ENCODE peak calls at places on chromosomes 7 and 10, in seven cellular contexts. R, W, D, L, P, H and S are unnamed samples.

GRCh38 chr10:5581670-5582566 is 57.2 kb downstream of the CALML3 start:
- DNase-seq in R (no peak), W (no peak), D (no peak), L (no peak), P (no peak), H (no peak), S (no peak)

GRCh38 chr10:59724098-59724938 is 14.7 kb upstream of the SLC16A9 start:
- DNase-seq in R (no peak), W (no peak), D (no peak), L (no peak), P (no peak), H (no peak), S (no peak)

GRCh38 chr7:69935107-69935506 is 336.8 kb downstream of the AUTS2 start:
- DNase-seq in R (no peak), W (no peak), D (no peak), L (no peak), P (no peak), H (no peak), S (no peak)

GRCh38 chr7:155818154-155818819 is 6.0 kb upstream of the SHH start:
- DNase-seq in R (no peak), W (no peak), D (no peak), L (no peak), P (no peak), H (no peak), S (no peak)

GRCh38 chr10:95297402-95297801 is 6.6 kb upstream of the PDLIM1 start:
- DNase-seq in R (no peak), W (no peak), D (no peak), L (no peak), P (no peak), H (no peak), S (no peak)

GRCh38 chr10:95287281-95287680 is 3.5 kb downstream of the PDLIM1 start:
- DNase-seq in R (no peak), W (no peak), D (no peak), L (no peak), P (no peak), H (no peak), S (no peak)

GRCh38 chr10:66834802-66835201 is 91.0 kb upstream of the LRRTM3 start:
- DNase-seq in R (no peak), W (no peak), D (no peak), L (no peak), P (no peak), H (no peak), S (no peak)

GRCh38 chr7:116495737-116496136 is 3.8 kb upstream of the CAV2 start:
- DNase-seq in R (peak), W (no peak), D (no peak), L (no peak), P (no peak), H (no peak), S (no peak)

GRCh38 chr7:158070222-158070920 is 517.3 kb downstream of the PTPRN2 start:
- DNase-seq in R (no peak), W (no peak), D (no peak), L (no peak), P (no peak), H (no peak), S (no peak)

GRCh38 chr10:101363850-101364400 is 10.0 kb downstream of the BTRC start:
- DNase-seq in R (no peak), W (no peak), D (no peak), L (no peak), P (no peak), H (no peak), S (no peak)

GRCh38 chr7:24907311-24907886 is 72.6 kb downstream of the OSBPL3 start:
- DNase-seq in R (no peak), W (peak), D (no peak), L (no peak), P (no peak), H (no peak), S (no peak)

GRCh38 chr10:117980755-117981525 is 65.8 kb downstream of the RAB11FIP2 start:
- DNase-seq in R (no peak), W (no peak), D (no peak), L (no peak), P (no peak), H (no peak), S (no peak)

GRCh38 chr10:35884657-35885071 is 242.6 kb upstream of the FZD8 start:
- DNase-seq in R (no peak), W (no peak), D (peak), L (peak), P (no peak), H (no peak), S (no peak)

GRCh38 chr10:102633282-102633681 is 11.0 kb upstream of the TRIM8 start:
- DNase-seq in R (peak), W (no peak), D (no peak), L (no peak), P (no peak), H (no peak), S (no peak)

GRCh38 chr10:13993169-13993568 is 337.6 kb downstream of the FRMD4A start:
- DNase-seq in R (peak), W (no peak), D (no peak), L (no peak), P (no peak), H (no peak), S (no peak)

GRCh38 chr7:112160130-112160770 is 45.9 kb downstream of the DOCK4 start:
- DNase-seq in R (no peak), W (peak), D (no peak), L (peak), P (no peak), H (no peak), S (no peak)

GRCh38 chr7:6074612-6075380 is 43.6 kb downstream of the ANKRD61 start:
- DNase-seq in R (no peak), W (no peak), D (no peak), L (no peak), P (no peak), H (no peak), S (no peak)

GRCh38 chr7:22639400-22639799 is 87.6 kb upstream of the IL6 start:
- DNase-seq in R (no peak), W (no peak), D (no peak), L (no peak), P (no peak), H (no peak), S (no peak)

GRCh38 chr10:93947055-93947454 is 46.7 kb upstream of the PLCE1 start:
- DNase-seq in R (peak), W (peak), D (no peak), L (no peak), P (no peak), H (no peak), S (no peak)

GRCh38 chr7:1193593-1194424 is 33.8 kb upstream of the ZFAND2A start:
- DNase-seq in R (peak), W (no peak), D (no peak), L (peak), P (no peak), H (peak), S (peak)

GRCh38 chr7:108181073-108181985 is 51.2 kb upstream of the LAMB4 start:
- DNase-seq in R (peak), W (no peak), D (peak), L (peak), P (peak), H (peak), S (peak)

GRCh38 chr7:157722137-157723060 is 385.6 kb downstream of the DNAJB6 start:
- DNase-seq in R (no peak), W (no peak), D (no peak), L (no peak), P (no peak), H (no peak), S (no peak)

GRCh38 chr7:83267141-83267631 is 104.5 kb upstream of the PCLO start:
- DNase-seq in R (no peak), W (no peak), D (peak), L (peak), P (no peak), H (no peak), S (no peak)

GRCh38 chr7:137820156-137820555 is 26.6 kb downstream of the DGKI start:
- DNase-seq in R (no peak), W (no peak), D (no peak), L (no peak), P (no peak), H (no peak), S (no peak)

GRCh38 chr10:131461093-131461492 is 149.6 kb upstream of the TCERG1L start:
- DNase-seq in R (no peak), W (no peak), D (no peak), L (no peak), P (no peak), H (no peak), S (no peak)

GRCh38 chr10:119957451-119957850 is 64.9 kb downstream of the SEC23IP start:
- DNase-seq in R (no peak), W (no peak), D (no peak), L (no peak), P (no peak), H (no peak), S (no peak)

GRCh38 chr10:3786295-3786981 is 1.4 kb upstream of the KLF6 start:
- DNase-seq in R (no peak), W (no peak), D (no peak), L (no peak), P (peak), H (no peak), S (no peak)

GRCh38 chr10:26326874-26327273 is 110.3 kb downstream of the GAD2 start:
- DNase-seq in R (no peak), W (no peak), D (no peak), L (no peak), P (peak), H (no peak), S (no peak)

GRCh38 chr10:59907537-59907917 is 1.2 kb upstream of the CCDC6 start:
- DNase-seq in R (no peak), W (no peak), D (no peak), L (peak), P (no peak), H (no peak), S (no peak)

GRCh38 chr7:79692015-79692414 is 238.5 kb upstream of the MAGI2 start:
- DNase-seq in R (no peak), W (peak), D (no peak), L (no peak), P (no peak), H (no peak), S (no peak)

GRCh38 chr10:67863094-67863493 is 21.4 kb upstream of the SIRT1 start:
- DNase-seq in R (no peak), W (no peak), D (no peak), L (no peak), P (no peak), H (no peak), S (no peak)

GRCh38 chr7:100675581-100676350 is 2.2 kb downstream of the GNB2 start:
- DNase-seq in R (peak), W (peak), D (no peak), L (peak), P (peak), H (no peak), S (peak)

GRCh38 chr10:2543974-2544373 is 523.4 kb upstream of the PFKP start:
- DNase-seq in R (no peak), W (no peak), D (no peak), L (no peak), P (no peak), H (no peak), S (no peak)